ENCODE peak calls at places on chromosomes 13 and 19, in six cellular contexts. Q is stimulated activated CD4-positive, alpha-beta T cell treated with anti-CD3 and anti-CD28 coated beads, TNF-alpha, amount 100 ng/mL, for 48 hours; R is posterior cingulate gyrus; T is aorta; S is foreskin keratinocyte; N is cerebellum. W is an unnamed sample.
A peak's percentile ranks its signal among the peaks of the same experiment; 100 is the strongest.

GRCh38 chr13:31044658-31045620 is 112.5 kb downstream of the TEX26 start:
- DNase-seq in S (no peak), T (no peak), R (no peak), N (no peak), Q (no peak), W (no peak)

GRCh38 chr13:43522788-43523187 is 264.0 kb downstream of the ENOX1 start:
- DNase-seq in S (no peak), T (no peak), N (no peak), Q (no peak), R (no peak), W (no peak)

GRCh38 chr19:28705008-28705407 is 507.9 kb downstream of the UQCRFS1 start:
- DNase-seq in Q (no peak), R (no peak), S (peak; percentile 89), T (no peak), N (no peak), W (no peak)

GRCh38 chr13:29509999-29510586 is 85.4 kb downstream of the SLC7A1 start:
- DNase-seq in R (no peak), Q (no peak), N (no peak), S (no peak), T (no peak), W (no peak)

GRCh38 chr13:20359335-20359734 is 127.2 kb upstream of the GJB6 start:
- DNase-seq in S (peak; percentile 100), N (no peak), R (no peak), Q (no peak), T (no peak), W (no peak)

GRCh38 chr19:18401580-18402112 is 4.2 kb upstream of the LRRC25 start:
- DNase-seq in Q (no peak), T (peak; percentile 91), N (no peak), R (no peak), S (peak; percentile 72), W (peak; percentile 71)

GRCh38 chr13:101514695-101515275 is 62.3 kb downstream of the ITGBL1 start:
- DNase-seq in S (peak; percentile 45), N (peak; percentile 34), R (no peak), Q (peak; percentile 10), T (no peak), W (no peak)

GRCh38 chr13:65508338-65508737 is 1721.8 kb downstream of the PCDH9 start:
- DNase-seq in T (no peak), Q (no peak), N (no peak), R (no peak), S (no peak), W (no peak)

GRCh38 chr19:4297901-4298771 is 4.1 kb downstream of the TMIGD2 start:
- DNase-seq in R (no peak), T (no peak), Q (no peak), N (no peak), S (peak; percentile 20), W (no peak)

GRCh38 chr19:4891066-4891465 is 11.6 kb downstream of the ARRDC5 start:
- DNase-seq in T (no peak), R (no peak), N (no peak), Q (no peak), S (no peak), W (no peak)

GRCh38 chr13:47455581-47455980 is 545.5 kb downstream of the SUCLA2 start:
- DNase-seq in T (no peak), Q (no peak), N (no peak), S (no peak), R (no peak), W (no peak)

GRCh38 chr19:40813182-40813581 is 14.2 kb downstream of the EGLN2 start:
- DNase-seq in R (peak; percentile 75), Q (no peak), N (no peak), T (no peak), S (no peak), W (no peak)

GRCh38 chr19:49120325-49120683 is 960 bp downstream of the PPFIA3 start:
- DNase-seq in T (no peak), Q (no peak), S (no peak), N (no peak), R (no peak), W (no peak)

GRCh38 chr13:38868870-38869269 is 121.8 kb downstream of the STOML3 start:
- DNase-seq in N (no peak), T (no peak), R (no peak), Q (no peak), S (no peak), W (no peak)

GRCh38 chr13:37666036-37666435 is 67.5 kb upstream of the POSTN start:
- DNase-seq in T (no peak), Q (no peak), N (no peak), S (no peak), R (no peak), W (no peak)

W was measured in KG1.